ENCODE peak calls at places on chromosomes 13 and 19, in ten cellular contexts. P is osteocyte; M is Panc1; L is HepG2; D is AG04450; X is tibial nerve; H is RWPE2; S is WERI-Rb-1; J is CD4-positive, alpha-beta T cell; E is tibial artery. I is an unnamed sample.

GRCh38 chr13:103883152-103883551 is 816.9 kb upstream of the SLC10A2 start:
- DNase-seq in P (peak; percentile 92), M (peak; percentile 69), L (peak; percentile 81), D (peak; percentile 89), X (peak; percentile 75), H (peak; percentile 88), S (peak; percentile 90), J (no peak), E (peak; percentile 74), I (peak; percentile 74)

GRCh38 chr19:55095260-55096060 is 19.8 kb downstream of the EPS8L1 start:
- DNase-seq in P (no peak), M (no peak), L (no peak), D (no peak), X (no peak), H (no peak), S (no peak), J (no peak), E (no peak), I (no peak)

GRCh38 chr19:33797821-33798633 is 1.4 kb downstream of the KCTD15 start:
- DNase-seq in P (no peak), M (no peak), L (no peak), D (no peak), X (no peak), H (no peak), S (peak; percentile 86), J (no peak), E (peak; percentile 30), I (no peak)

GRCh38 chr19:38234615-38235014 is 10.6 kb upstream of the DPF1 start:
- DNase-seq in P (no peak), M (no peak), L (no peak), D (no peak), X (no peak), H (no peak), S (no peak), J (no peak), E (no peak), I (no peak)

GRCh38 chr19:2719910-2720776 is 1.0 kb downstream of the DIRAS1 start:
- DNase-seq in P (no peak), M (no peak), L (no peak), D (no peak), X (no peak), H (no peak), S (no peak), J (no peak), E (no peak), I (no peak)

GRCh38 chr19:10222201-10222890 is 8.8 kb downstream of the S1PR2 start:
- DNase-seq in P (no peak), M (no peak), L (no peak), D (no peak), X (no peak), H (no peak), S (no peak), J (no peak), E (no peak), I (no peak)

GRCh38 chr19:17755977-17756670 is 4.8 kb downstream of the FCHO1 start:
- DNase-seq in P (no peak), M (no peak), L (no peak), D (no peak), X (no peak), H (no peak), S (peak; percentile 60), J (peak; percentile 42), E (no peak), I (no peak)

GRCh38 chr19:53545271-53546065 is 7.5 kb downstream of the ZNF331 start:
- DNase-seq in P (peak; percentile 80), M (peak; percentile 79), L (no peak), D (no peak), X (no peak), H (peak; percentile 82), S (no peak), J (no peak), E (no peak), I (no peak)

GRCh38 chr19:6047741-6048231 is 62.5 kb downstream of the RFX2 start:
- DNase-seq in P (peak; percentile 76), M (peak; percentile 17), L (peak; percentile 70), D (no peak), X (no peak), H (no peak), S (peak; percentile 61), J (no peak), E (no peak), I (peak; percentile 61)

GRCh38 chr13:26920614-26921355 is 160.2 kb upstream of the GPR12 start:
- DNase-seq in P (no peak), M (no peak), L (no peak), D (no peak), X (no peak), H (no peak), S (no peak), J (no peak), E (no peak), I (no peak)

GRCh38 chr13:60000081-60000480 is 163.6 kb downstream of the DIAPH3 start:
- DNase-seq in P (no peak), M (no peak), L (no peak), D (no peak), X (no peak), H (no peak), S (no peak), J (no peak), E (no peak), I (no peak)

GRCh38 chr19:2722541-2723344 is 1.6 kb upstream of the DIRAS1 start:
- DNase-seq in P (peak; percentile 91), M (no peak), L (no peak), D (no peak), X (peak; percentile 17), H (no peak), S (no peak), J (no peak), E (peak; percentile 77), I (no peak)

GRCh38 chr13:45257638-45258338 is 56.9 kb upstream of the KCTD4 start:
- DNase-seq in P (no peak), M (no peak), L (no peak), D (no peak), X (no peak), H (no peak), S (no peak), J (no peak), E (no peak), I (no peak)

GRCh38 chr19:1076951-1077350 is 10.0 kb downstream of the ARHGAP45 start:
- DNase-seq in P (no peak), M (no peak), L (no peak), D (no peak), X (no peak), H (peak; percentile 62), S (no peak), J (peak; percentile 95), E (peak; percentile 65), I (no peak)

GRCh38 chr13:105346141-105346766 is 1189.2 kb downstream of the EFNB2 start:
- DNase-seq in P (no peak), M (no peak), L (peak; percentile 0), D (peak; percentile 52), X (no peak), H (no peak), S (no peak), J (no peak), E (no peak), I (no peak)

GRCh38 chr19:1397838-1398237 is 3.5 kb downstream of the GAMT start:
- DNase-seq in P (no peak), M (no peak), L (no peak), D (no peak), X (no peak), H (no peak), S (no peak), J (no peak), E (no peak), I (no peak)

GRCh38 chr13:84399320-84400085 is 517.2 kb upstream of the SLITRK1 start:
- DNase-seq in P (no peak), M (no peak), L (peak; percentile 30), D (no peak), X (no peak), H (no peak), S (no peak), J (no peak), E (no peak), I (no peak)

GRCh38 chr13:96299235-96299634 is 209.3 kb downstream of the HS6ST3 start:
- DNase-seq in P (no peak), M (no peak), L (peak; percentile 6), D (no peak), X (no peak), H (no peak), S (no peak), J (no peak), E (no peak), I (no peak)
- TF ChIP-seq CTCF in P (no peak), M (no peak), L (no peak), D (no peak), X (no peak), H (no peak), S (no peak), J (no peak), E (no peak), I (no peak)

GRCh38 chr13:37295046-37295445 is 189.6 kb upstream of the CSNK1A1L start:
- DNase-seq in P (no peak), M (no peak), L (no peak), D (no peak), X (no peak), H (no peak), S (no peak), J (no peak), E (peak; percentile 33), I (no peak)
- TF ChIP-seq CTCF in P (no peak), M (no peak), L (no peak), D (no peak), X (no peak), H (no peak), S (no peak), J (no peak), E (no peak), I (no peak)

GRCh38 chr13:81539643-81540150 is 1198.8 kb upstream of the SPRY2 start:
- DNase-seq in P (no peak), M (no peak), L (no peak), D (no peak), X (no peak), H (no peak), S (no peak), J (no peak), E (no peak), I (no peak)

GRCh38 chr13:81540777-81541176 is 1199.9 kb upstream of the SPRY2 start:
- DNase-seq in P (no peak), M (no peak), L (peak; percentile 1), D (no peak), X (no peak), H (no peak), S (no peak), J (no peak), E (no peak), I (no peak)
- TF ChIP-seq CTCF in P (peak; percentile 32), M (peak; percentile 17), L (no peak), D (no peak), X (peak; percentile 32), H (peak; percentile 36), S (no peak), J (no peak), E (no peak), I (peak; percentile 69)

DNA sequence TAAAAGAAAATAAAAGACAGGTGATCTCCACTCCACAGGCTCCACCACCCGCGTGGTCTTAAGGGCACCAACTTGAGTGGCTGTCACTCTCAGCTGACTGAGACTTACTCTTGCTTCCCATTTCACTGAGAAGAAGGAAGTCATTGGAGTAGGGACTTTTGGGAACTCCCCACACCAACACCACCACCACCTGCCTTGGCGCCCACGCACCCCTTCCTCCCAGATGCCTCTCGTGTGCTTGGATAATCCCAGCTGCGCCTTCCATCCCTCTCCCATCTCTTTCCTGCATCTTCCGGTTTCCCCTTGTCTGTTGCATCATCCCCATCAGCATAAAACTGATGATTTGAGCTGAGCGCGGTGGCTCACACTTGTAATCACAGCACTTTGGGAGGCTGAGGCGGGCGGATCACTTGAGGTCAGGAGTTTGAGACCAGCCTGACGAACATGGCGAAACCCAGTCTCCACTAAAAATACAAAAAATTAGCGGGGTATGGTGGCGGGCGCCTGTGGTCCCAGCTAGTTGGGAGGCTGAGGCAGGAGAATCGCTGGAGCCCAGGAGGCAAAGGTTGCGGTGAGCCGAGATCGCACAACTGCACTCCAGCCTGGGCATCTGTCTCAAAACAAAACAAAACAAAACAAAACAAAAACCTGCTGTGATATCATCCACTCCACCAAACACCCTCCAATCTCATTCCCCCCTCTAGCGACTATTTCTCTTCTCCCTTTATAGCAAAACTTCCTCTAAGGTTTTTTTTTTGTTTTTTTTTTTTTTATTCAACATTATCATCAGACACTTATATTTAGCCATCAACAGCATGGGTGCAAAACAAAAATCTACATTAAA is 25.5 kb downstream of the AP2S1 start:
- DNase-seq in P (no peak), M (no peak), L (no peak), D (no peak), X (no peak), H (no peak), S (no peak), J (no peak), E (no peak), I (no peak)
- TF ChIP-seq CTCF in P (no peak), M (no peak), L (no peak), D (no peak), X (no peak), H (no peak), S (no peak), J (no peak), E (no peak), I (no peak)

I was measured in type B pancreatic cell.